ENCODE peak calls at places on chromosomes 6 and 20, in six cellular contexts. Q is stimulated activated CD4-positive, alpha-beta T cell treated with anti-CD3 and anti-CD28 coated beads, TNF-alpha, amount 100 ng/mL, for 24 hours; A is NCI-H345; P is AG20443; L is NCI-H1092; B is cardiac fibroblast. E is an unnamed sample.

GRCh38 chr20:32767418-32768198 is 5.4 kb downstream of the DNMT3B start:
- DNase-seq in Q (no peak), A (no peak), P (no peak), L (no peak), B (no peak), E (no peak)

GRCh38 chr20:37516697-37517370 is 4.2 kb upstream of the NNAT start:
- DNase-seq in Q (no peak), A (no peak), P (peak; percentile 56), L (no peak), B (peak; percentile 35), E (no peak)

GRCh38 chr6:44061375-44062104 is 65.7 kb downstream of the MRPL14 start:
- DNase-seq in Q (no peak), A (no peak), P (no peak), L (no peak), B (no peak), E (no peak)

GRCh38 chr6:170212956-170213636 is 77.8 kb downstream of the DLL1 start:
- DNase-seq in Q (no peak), A (no peak), P (no peak), L (no peak), B (no peak), E (no peak)

GRCh38 chr6:147043994-147044477 is 160.2 kb upstream of the STXBP5 start:
- DNase-seq in Q (no peak), A (no peak), P (no peak), L (no peak), B (no peak), E (peak; percentile 20)

GRCh38 chr20:25541676-25542075 is 43.7 kb downstream of the NINL start:
- DNase-seq in Q (no peak), A (no peak), P (peak; percentile 42), L (no peak), B (peak; percentile 61), E (peak; percentile 68)

GRCh38 chr6:31528307-31528777 is 420 bp upstream of the MCCD1 start:
- DNase-seq in Q (no peak), A (no peak), P (no peak), L (no peak), B (no peak), E (no peak)

GRCh38 chr6:33344771-33345697 is 27.5 kb upstream of the ZBTB22 start:
- DNase-seq in Q (peak; percentile 33), A (peak; percentile 72), P (peak; percentile 80), L (peak; percentile 51), B (peak; percentile 85), E (peak; percentile 80)

GRCh38 chr6:29792123-29793035 is 35.2 kb upstream of the HLA-G start:
- DNase-seq in Q (peak; percentile 38), A (peak; percentile 5), P (peak; percentile 75), L (no peak), B (peak; percentile 21), E (peak; percentile 21)

GRCh38 chr6:53944538-53944937 is 149.7 kb downstream of the LRRC1 start:
- DNase-seq in Q (no peak), A (no peak), P (no peak), L (no peak), B (peak; percentile 34), E (no peak)

GRCh38 chr6:18488526-18489270 is 101.5 kb downstream of the RNF144B start:
- DNase-seq in Q (no peak), A (no peak), P (no peak), L (no peak), B (no peak), E (peak; percentile 36)

GRCh38 chr6:107314644-107315043 is 144.7 kb downstream of the PDSS2 start:
- DNase-seq in Q (no peak), A (no peak), P (no peak), L (peak; percentile 68), B (no peak), E (no peak)

E was measured in lung microvascular endothelial cell.